ENCODE peak calls at places on chromosomes 1 and 21, in seven cellular contexts. C is retina; J is fibroblast of pulmonary artery; I is CD8-positive, alpha-beta T cell; E is stimulated activated CD4-positive, alpha-beta T cell treated with anti-CD3 and anti-CD28 coated beads, Interleukin-1b, Interleukin-23, amount 100 ng/mL, for 48 hours; H is posterior cingulate gyrus; Z is SIG-M5. G is an unnamed sample.
A peak's percentile ranks its signal among the peaks of the same experiment; 100 is the strongest.

GRCh38 chr1:227765261-227766014 is 30.2 kb downstream of the SNAP47 start:
- DNase-seq in C (no peak), J (no peak), I (no peak), E (no peak), H (no peak), Z (no peak), G (no peak)

GRCh38 chr1:2554621-2555387 is 1.4 kb upstream of the TNFRSF14 start:
- DNase-seq in C (no peak), J (no peak), I (peak; percentile 64), E (peak; percentile 46), H (no peak), Z (no peak), G (no peak)

GRCh38 chr1:243974451-243975292 is 76.4 kb upstream of the ZBTB18 start:
- DNase-seq in C (peak; percentile 52), J (peak; percentile 59), I (no peak), E (no peak), H (no peak), Z (no peak), G (peak; percentile 36)

GRCh38 chr1:36910886-36911540 is 123.3 kb downstream of the GRIK3 start:
- DNase-seq in C (no peak), J (no peak), I (no peak), E (no peak), H (no peak), Z (no peak), G (no peak)

GRCh38 chr21:17612023-17612564 is 607 bp downstream of the BTG3 start:
- DNase-seq in C (no peak), J (peak; percentile 60), I (peak; percentile 22), E (peak; percentile 19), H (peak; percentile 18), Z (no peak), G (peak; percentile 48)

GRCh38 chr1:235791532-235792060 is 75.1 kb downstream of the LYST start:
- DNase-seq in C (no peak), J (no peak), I (no peak), E (no peak), H (no peak), Z (no peak), G (no peak)

GRCh38 chr1:231781887-231782286 is 155.3 kb downstream of the DISC1 start:
- DNase-seq in C (no peak), J (peak; percentile 72), I (no peak), E (no peak), H (no peak), Z (peak; percentile 90), G (no peak)

GRCh38 chr1:109078317-109078716 is 2.5 kb upstream of the TAF13 start:
- DNase-seq in C (no peak), J (no peak), I (no peak), E (no peak), H (no peak), Z (no peak), G (no peak)

GRCh38 chr1:207034998-207035397 is 2.4 kb upstream of the C1orf116 start:
- DNase-seq in C (no peak), J (no peak), I (no peak), E (no peak), H (no peak), Z (no peak), G (peak; percentile 94)

GRCh38 chr1:16076003-16076870 is 2.8 kb upstream of the FAM131C start:
- DNase-seq in C (no peak), J (peak; percentile 89), I (no peak), E (no peak), H (no peak), Z (no peak), G (peak; percentile 85)

GRCh38 chr1:41353744-41354143 is 7.5 kb upstream of the FOXO6 start:
- DNase-seq in C (no peak), J (no peak), I (no peak), E (no peak), H (no peak), Z (no peak), G (peak; percentile 68)

GRCh38 chr1:106937104-106937503 is 119.4 kb upstream of the PRMT6 start:
- DNase-seq in C (no peak), J (peak; percentile 78), I (no peak), E (no peak), H (no peak), Z (peak; percentile 9), G (peak; percentile 28)

GRCh38 chr1:117664314-117664713 is 58.5 kb downstream of the TENT5C start:
- DNase-seq in C (no peak), J (no peak), I (peak; percentile 59), E (peak; percentile 72), H (no peak), Z (no peak), G (no peak)

G was measured in amniotic epithelial cell.